ENCODE peak calls at places on chromosomes 13 and 19, in eight cellular contexts. L is fibroblast of villous mesenchyme; E is left lung; R is bronchial epithelial cell; Y is spleen; K is CD8-positive, alpha-beta T cell; F is AG04449; I is thoracic aorta. U is an unnamed sample.

GRCh38 chr13:20738616-20739015 is 35.1 kb downstream of the IL17D start:
- DNase-seq in L (no peak), E (no peak), R (no peak), Y (no peak), K (no peak), F (no peak), I (no peak), U (no peak)

GRCh38 chr13:35500071-35500595 is 23.6 kb upstream of the MAB21L1 start:
- DNase-seq in L (no peak), E (no peak), R (no peak), Y (no peak), K (no peak), F (no peak), I (no peak), U (no peak)

GRCh38 chr19:11581740-11582139 is 4.3 kb upstream of the ACP5 start:
- DNase-seq in L (peak), E (no peak), R (no peak), Y (peak), K (peak), F (no peak), I (no peak), U (no peak)

GRCh38 chr19:3671680-3672574 is 28.3 kb downstream of the PIP5K1C start:
- DNase-seq in L (peak), E (no peak), R (no peak), Y (no peak), K (peak), F (no peak), I (no peak), U (peak)

GRCh38 chr19:45451181-45451849 is 16.5 kb upstream of the FOSB start:
- DNase-seq in L (peak), E (no peak), R (peak), Y (no peak), K (peak), F (no peak), I (no peak), U (no peak)

GRCh38 chr19:4585556-4585955 is 26.1 kb upstream of the SEMA6B start:
- DNase-seq in L (no peak), E (no peak), R (no peak), Y (no peak), K (no peak), F (no peak), I (no peak), U (no peak)

GRCh38 chr19:41023193-41023592 is 32.1 kb downstream of the CYP2B6 start:
- DNase-seq in L (peak), E (no peak), R (no peak), Y (no peak), K (no peak), F (no peak), I (no peak), U (no peak)

GRCh38 chr13:101795460-101795859 is 343.0 kb downstream of the ITGBL1 start:
- DNase-seq in L (no peak), E (no peak), R (no peak), Y (no peak), K (no peak), F (no peak), I (no peak), U (no peak)

GRCh38 chr13:36046672-36047071 is 84.5 kb downstream of the DCLK1 start:
- DNase-seq in L (no peak), E (no peak), R (no peak), Y (no peak), K (no peak), F (no peak), I (no peak), U (no peak)

DNA sequence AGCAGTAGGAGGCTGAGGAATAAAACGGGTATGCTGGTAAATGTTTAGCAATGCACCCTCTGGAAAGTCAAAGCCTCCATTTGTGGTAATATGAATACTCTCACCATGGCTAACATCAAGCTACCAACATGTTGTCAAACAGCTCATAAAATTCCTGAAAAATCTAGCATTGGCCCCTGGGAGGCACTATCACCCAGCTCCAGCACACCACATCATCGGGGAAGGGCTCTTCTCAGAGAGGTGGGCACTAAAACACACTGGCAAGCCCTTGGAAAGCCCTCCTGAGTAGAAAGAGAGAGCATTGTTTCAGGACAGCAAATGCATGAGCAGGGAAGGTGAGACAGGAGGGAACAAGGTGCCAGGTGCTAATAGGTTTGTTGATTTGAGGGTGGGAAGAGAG is 53.9 kb upstream of the FLT1 start:
- DNase-seq in L (no peak), E (no peak), R (no peak), Y (no peak), K (no peak), F (no peak), I (no peak), U (no peak)
- TF ChIP-seq CTCF in L (peak), E (no peak), R (no peak), Y (no peak), K (no peak), F (no peak), I (no peak), U (no peak)

DNA sequence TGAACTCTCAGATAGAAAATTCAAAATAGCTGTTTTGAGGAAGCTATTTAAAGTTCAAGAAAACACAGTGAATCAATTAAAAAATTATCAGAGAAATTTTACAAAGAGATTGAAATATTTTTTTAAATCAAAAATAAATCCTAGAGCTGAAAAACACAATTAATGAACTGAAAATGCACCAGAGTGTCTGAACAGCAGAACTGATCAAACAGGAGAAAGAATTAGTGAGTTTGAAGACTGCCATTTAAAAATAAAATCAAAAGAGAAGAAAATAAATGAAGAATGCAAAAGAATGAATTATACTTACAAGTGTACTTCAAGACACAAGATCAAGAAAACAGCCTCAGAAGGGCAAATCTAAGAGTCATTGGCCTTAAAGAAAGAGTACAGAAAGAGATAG is 1000.2 kb upstream of the ATXN8OS start:
- DNase-seq in L (no peak), E (no peak), R (no peak), Y (no peak), K (no peak), F (no peak), I (no peak), U (no peak)
- TF ChIP-seq CTCF in L (no peak), E (no peak), R (no peak), Y (no peak), K (no peak), F (no peak), I (no peak), U (no peak)

DNA sequence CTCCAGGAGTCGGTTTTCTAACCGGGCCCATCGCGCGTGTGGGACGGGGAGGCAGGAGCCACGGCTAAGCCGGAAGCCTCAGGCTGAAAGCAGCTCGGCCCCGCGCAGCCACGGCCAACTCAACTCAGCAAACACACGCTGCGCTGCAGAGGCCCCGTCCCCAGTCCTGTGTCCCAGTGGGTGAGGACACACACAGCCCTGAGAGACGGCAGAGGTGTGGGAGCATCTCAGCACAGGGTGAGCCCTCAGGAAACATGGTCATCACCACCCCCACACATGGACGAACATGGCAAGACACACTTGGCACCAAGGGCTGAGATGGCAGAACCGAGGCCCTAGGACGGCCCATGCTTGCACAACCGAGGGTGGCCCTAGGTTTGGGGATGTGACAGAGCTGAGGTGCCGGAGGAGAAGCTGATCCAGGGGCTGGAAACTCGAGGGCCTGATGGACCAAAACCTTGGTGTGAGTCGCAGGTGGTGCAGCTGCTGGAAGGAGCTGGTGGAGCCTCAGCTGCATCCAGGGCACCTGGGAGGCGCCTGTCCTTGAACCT is 29.0 kb upstream of the C13orf46 start:
- DNase-seq in L (no peak), E (peak), R (no peak), Y (peak), K (no peak), F (no peak), I (no peak), U (no peak)
- TF ChIP-seq CTCF in L (no peak), E (no peak), R (no peak), Y (no peak), K (no peak), F (no peak), I (no peak), U (no peak)

DNA sequence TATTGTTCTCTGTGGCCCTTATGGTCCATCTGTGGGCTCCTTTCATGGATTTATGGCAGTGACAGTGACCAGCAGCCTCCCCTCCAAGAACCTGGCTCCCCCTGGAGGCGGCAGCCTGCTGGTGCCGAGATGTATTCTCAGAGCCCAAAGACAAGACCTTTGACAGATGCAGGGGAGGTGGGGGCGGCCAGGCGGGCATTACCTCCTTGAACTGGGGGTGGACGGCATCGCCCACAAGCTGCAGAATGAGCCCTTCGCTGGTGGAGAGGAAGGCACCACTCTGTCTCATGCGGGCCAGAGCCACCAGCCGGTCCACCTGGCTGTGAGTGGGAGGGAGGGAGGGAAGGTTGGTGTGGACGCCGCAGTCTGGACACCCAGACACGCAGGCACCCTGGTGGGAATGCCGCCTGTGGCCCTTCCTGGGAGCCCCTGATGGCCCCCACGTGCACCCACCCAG is 6.6 kb downstream of the ISOC2 start:
- DNase-seq in L (peak), E (peak), R (no peak), Y (no peak), K (peak), F (no peak), I (no peak), U (no peak)
- TF ChIP-seq CTCF in L (peak), E (peak), R (peak), Y (no peak), K (peak), F (peak), I (no peak), U (peak)

GRCh38 chr13:49370390-49370789 is 73.5 kb downstream of the CAB39L start:
- DNase-seq in L (no peak), E (no peak), R (no peak), Y (no peak), K (no peak), F (no peak), I (no peak), U (no peak)
- TF ChIP-seq CTCF in L (no peak), E (no peak), R (no peak), Y (no peak), K (no peak), F (no peak), I (no peak), U (no peak)

GRCh38 chr19:51652266-51652665 is 5.6 kb upstream of the SIGLEC14 start:
- DNase-seq in L (no peak), E (no peak), R (no peak), Y (no peak), K (no peak), F (no peak), I (no peak), U (no peak)

GRCh38 chr19:51651216-51651846 is 4.7 kb upstream of the SIGLEC14 start:
- DNase-seq in L (no peak), E (no peak), R (no peak), Y (no peak), K (no peak), F (no peak), I (no peak), U (no peak)

GRCh38 chr19:51653162-51653561 is 6.5 kb upstream of the SIGLEC14 start:
- DNase-seq in L (no peak), E (no peak), R (no peak), Y (no peak), K (no peak), F (no peak), I (no peak), U (no peak)

DNA sequence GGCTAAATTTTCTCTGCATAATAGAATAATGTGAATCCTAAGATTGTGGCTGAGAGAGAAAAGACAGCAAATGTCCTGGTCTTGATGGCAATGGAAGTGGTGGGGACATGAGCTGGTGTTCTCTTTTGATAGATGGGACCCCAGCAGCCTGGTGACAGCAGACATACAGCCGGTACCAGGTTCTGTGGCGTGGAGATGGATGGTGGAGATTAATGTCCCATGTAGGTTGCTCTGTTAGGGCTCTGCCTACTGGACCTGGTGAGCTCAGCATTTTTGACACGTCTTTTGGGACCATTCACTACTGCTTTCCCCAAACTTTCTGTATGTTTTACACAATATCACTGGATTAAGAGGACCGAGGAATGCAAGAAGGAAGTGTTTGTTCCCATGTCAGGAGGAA is 8.2 kb upstream of the SIGLEC14 start:
- DNase-seq in L (no peak), E (no peak), R (no peak), Y (no peak), K (no peak), F (no peak), I (no peak), U (no peak)
- TF ChIP-seq CTCF in L (peak), E (no peak), R (no peak), Y (no peak), K (no peak), F (no peak), I (no peak), U (no peak)